ENCODE peak calls at places on chromosomes 6 and 20, in four cellular contexts. R is uterus, L is B cell, H is H9. G is an unnamed sample.

GRCh38 chr6:100924574-100924973 is 43.4 kb upstream of the ASCC3 start:
- DNase-seq in H (no peak), L (no peak), R (no peak), G (no peak)

GRCh38 chr20:34529742-34530141 is 13.5 kb downstream of the DYNLRB1 start:
- DNase-seq in L (no peak), R (no peak), H (no peak), G (no peak)

GRCh38 chr6:140581601-140582000 is 1207.2 kb upstream of the CITED2 start:
- DNase-seq in H (no peak), R (no peak), L (no peak), G (no peak)

GRCh38 chr6:19603716-19604115 is 233.5 kb upstream of the ID4 start:
- DNase-seq in H (no peak), L (no peak), R (peak), G (peak)

GRCh38 chr6:36117639-36118549 is 12.4 kb upstream of the MAPK13 start:
- DNase-seq in L (no peak), R (no peak), H (no peak), G (no peak)

GRCh38 chr20:45359069-45359405 is 3.9 kb upstream of the SYS1 start:
- DNase-seq in R (no peak), H (no peak), L (no peak), G (no peak)

GRCh38 chr6:73774311-73774766 is 78.3 kb downstream of the CD109 start:
- DNase-seq in R (peak), L (no peak), H (no peak), G (no peak)

GRCh38 chr6:6821639-6822261 is 233.2 kb downstream of the LY86 start:
- DNase-seq in L (no peak), H (no peak), R (no peak), G (no peak)

GRCh38 chr20:25361287-25361683 is 29.4 kb downstream of the ABHD12 start:
- DNase-seq in H (no peak), L (no peak), R (no peak), G (no peak)

GRCh38 chr20:43514062-43514971 is 6.8 kb downstream of the L3MBTL1 start:
- DNase-seq in L (peak), H (peak), R (peak), G (peak)

GRCh38 chr20:38231786-38232130 is 28.8 kb downstream of the KIAA1755 start:
- DNase-seq in H (no peak), R (peak), L (no peak), G (no peak)

GRCh38 chr6:107712523-107713213 is 111.4 kb downstream of the SCML4 start:
- DNase-seq in H (no peak), L (no peak), R (peak), G (no peak)

G was measured in hippocampal formation.